ENCODE peak calls at places on chromosomes 16 and 17, in five cellular contexts. One of them, this sample, is unnamed.

GRCh38 chr16:11669380-11670146 is 1.3 kb downstream of the SNN start:
- DNase-seq in stimulated activated CD8-positive, alpha-beta memory T cell treated with anti-CD3 and anti-CD28 coated beads, Interleukin-2, amount 100 ng/mL, for 1 hour: no peak
- DNase-seq in cardiac muscle cell: no peak
- DNase-seq in NCI-H460: no peak
- DNase-seq in glutamatergic neuron: no peak
- DNase-seq in this sample: no peak

GRCh38 chr16:11667221-11667823 is 933 bp upstream of the SNN start:
- DNase-seq in glutamatergic neuron: no peak
- DNase-seq in cardiac muscle cell: no peak
- DNase-seq in NCI-H460: no peak
- DNase-seq in stimulated activated CD8-positive, alpha-beta memory T cell treated with anti-CD3 and anti-CD28 coated beads, Interleukin-2, amount 100 ng/mL, for 1 hour: no peak
- DNase-seq in this sample: no peak

GRCh38 chr16:1282275-1282995 is 26.6 kb downstream of the TPSD1 start:
- DNase-seq in NCI-H460: no peak
- DNase-seq in glutamatergic neuron: no peak
- DNase-seq in stimulated activated CD8-positive, alpha-beta memory T cell treated with anti-CD3 and anti-CD28 coated beads, Interleukin-2, amount 100 ng/mL, for 1 hour: no peak
- DNase-seq in cardiac muscle cell: no peak
- DNase-seq in this sample: no peak

GRCh38 chr16:30117768-30118167 is 4.4 kb upstream of the GDPD3 start:
- DNase-seq in NCI-H460: no peak
- DNase-seq in stimulated activated CD8-positive, alpha-beta memory T cell treated with anti-CD3 and anti-CD28 coated beads, Interleukin-2, amount 100 ng/mL, for 1 hour: no peak
- DNase-seq in glutamatergic neuron: no peak
- DNase-seq in cardiac muscle cell: no peak
- DNase-seq in this sample: no peak

GRCh38 chr16:79717324-79717848 is 116.8 kb upstream of the MAF start:
- DNase-seq in glutamatergic neuron: no peak
- DNase-seq in cardiac muscle cell: no peak
- DNase-seq in stimulated activated CD8-positive, alpha-beta memory T cell treated with anti-CD3 and anti-CD28 coated beads, Interleukin-2, amount 100 ng/mL, for 1 hour: no peak
- DNase-seq in NCI-H460: no peak
- DNase-seq in this sample: no peak

GRCh38 chr16:71409038-71409775 is 32.6 kb downstream of the TLE7 start:
- DNase-seq in glutamatergic neuron: peak; percentile 3
- DNase-seq in stimulated activated CD8-positive, alpha-beta memory T cell treated with anti-CD3 and anti-CD28 coated beads, Interleukin-2, amount 100 ng/mL, for 1 hour: no peak
- DNase-seq in NCI-H460: no peak
- DNase-seq in cardiac muscle cell: peak; percentile 84
- DNase-seq in this sample: no peak

GRCh38 chr16:8854298-8854948 is 14.4 kb downstream of the CARHSP1 start:
- DNase-seq in cardiac muscle cell: no peak
- DNase-seq in stimulated activated CD8-positive, alpha-beta memory T cell treated with anti-CD3 and anti-CD28 coated beads, Interleukin-2, amount 100 ng/mL, for 1 hour: no peak
- DNase-seq in glutamatergic neuron: no peak
- DNase-seq in NCI-H460: no peak
- DNase-seq in this sample: no peak

GRCh38 chr17:32993977-32994376 is 2.3 kb downstream of the SPACA3 start:
- DNase-seq in cardiac muscle cell: no peak
- DNase-seq in NCI-H460: no peak
- DNase-seq in stimulated activated CD8-positive, alpha-beta memory T cell treated with anti-CD3 and anti-CD28 coated beads, Interleukin-2, amount 100 ng/mL, for 1 hour: no peak
- DNase-seq in glutamatergic neuron: no peak
- DNase-seq in this sample: no peak

This sample was measured in T47D.